ENCODE peak calls at places on chromosomes 11 and 22, in four cellular contexts. One of them, this sample, is unnamed.

GRCh38 chr11:45918331-45918941 is 759 bp upstream of the PEX16 start:
- DNase-seq in sciatic nerve: peak
- DNase-seq in epithelial cell of esophagus: peak
- DNase-seq in activated T-cell treated with anti-CD3 and anti-CD28 coated beads, Interleukin-2, amount 50 U/mL, for 72 hours: peak
- DNase-seq in this sample: peak

GRCh38 chr11:86919557-86920210 is 35.5 kb downstream of the FZD4 start:
- DNase-seq in epithelial cell of esophagus: peak
- DNase-seq in sciatic nerve: no peak
- DNase-seq in activated T-cell treated with anti-CD3 and anti-CD28 coated beads, Interleukin-2, amount 50 U/mL, for 72 hours: no peak
- DNase-seq in this sample: peak

GRCh38 chr11:12950681-12951080 is 58.4 kb upstream of the RASSF10 start:
- DNase-seq in epithelial cell of esophagus: peak
- DNase-seq in activated T-cell treated with anti-CD3 and anti-CD28 coated beads, Interleukin-2, amount 50 U/mL, for 72 hours: no peak
- DNase-seq in sciatic nerve: no peak
- DNase-seq in this sample: peak

GRCh38 chr11:59418151-59418550 is 8.1 kb downstream of the OR5A2 start:
- DNase-seq in activated T-cell treated with anti-CD3 and anti-CD28 coated beads, Interleukin-2, amount 50 U/mL, for 72 hours: no peak
- DNase-seq in epithelial cell of esophagus: no peak
- DNase-seq in sciatic nerve: no peak
- DNase-seq in this sample: no peak

GRCh38 chr11:3126207-3126865 is 38.8 kb downstream of the OSBPL5 start:
- DNase-seq in sciatic nerve: peak
- DNase-seq in activated T-cell treated with anti-CD3 and anti-CD28 coated beads, Interleukin-2, amount 50 U/mL, for 72 hours: no peak
- DNase-seq in epithelial cell of esophagus: peak
- DNase-seq in this sample: peak

GRCh38 chr11:15885913-15886698 is 470.2 kb downstream of the SOX6 start:
- DNase-seq in sciatic nerve: no peak
- DNase-seq in epithelial cell of esophagus: no peak
- DNase-seq in activated T-cell treated with anti-CD3 and anti-CD28 coated beads, Interleukin-2, amount 50 U/mL, for 72 hours: no peak
- DNase-seq in this sample: peak

GRCh38 chr11:19419021-19419750 is 178.4 kb upstream of the E2F8 start:
- DNase-seq in epithelial cell of esophagus: peak
- DNase-seq in activated T-cell treated with anti-CD3 and anti-CD28 coated beads, Interleukin-2, amount 50 U/mL, for 72 hours: no peak
- DNase-seq in sciatic nerve: no peak
- DNase-seq in this sample: no peak

GRCh38 chr22:47814474-47814873 is 1052.0 kb downstream of the TBC1D22A start:
- DNase-seq in activated T-cell treated with anti-CD3 and anti-CD28 coated beads, Interleukin-2, amount 50 U/mL, for 72 hours: no peak
- DNase-seq in sciatic nerve: no peak
- DNase-seq in epithelial cell of esophagus: no peak
- DNase-seq in this sample: no peak

GRCh38 chr11:64580387-64580786 is 10.6 kb upstream of the SLC22A12 start:
- DNase-seq in sciatic nerve: no peak
- DNase-seq in epithelial cell of esophagus: no peak
- DNase-seq in activated T-cell treated with anti-CD3 and anti-CD28 coated beads, Interleukin-2, amount 50 U/mL, for 72 hours: no peak
- DNase-seq in this sample: no peak

GRCh38 chr11:87223816-87224215 is 186.1 kb downstream of the TMEM135 start:
- DNase-seq in epithelial cell of esophagus: no peak
- DNase-seq in activated T-cell treated with anti-CD3 and anti-CD28 coated beads, Interleukin-2, amount 50 U/mL, for 72 hours: no peak
- DNase-seq in sciatic nerve: no peak
- DNase-seq in this sample: no peak

GRCh38 chr11:84261707-84262106 is 975.5 kb upstream of the CCDC90B start:
- DNase-seq in sciatic nerve: no peak
- DNase-seq in epithelial cell of esophagus: no peak
- DNase-seq in activated T-cell treated with anti-CD3 and anti-CD28 coated beads, Interleukin-2, amount 50 U/mL, for 72 hours: no peak
- DNase-seq in this sample: peak

GRCh38 chr11:36750349-36750748 is 152.3 kb upstream of the RAG2 start:
- DNase-seq in sciatic nerve: no peak
- DNase-seq in epithelial cell of esophagus: no peak
- DNase-seq in activated T-cell treated with anti-CD3 and anti-CD28 coated beads, Interleukin-2, amount 50 U/mL, for 72 hours: no peak
- DNase-seq in this sample: no peak

GRCh38 chr11:79055866-79056632 is 384.8 kb downstream of the TENM4 start:
- DNase-seq in epithelial cell of esophagus: no peak
- DNase-seq in sciatic nerve: no peak
- DNase-seq in activated T-cell treated with anti-CD3 and anti-CD28 coated beads, Interleukin-2, amount 50 U/mL, for 72 hours: no peak
- DNase-seq in this sample: no peak

GRCh38 chr11:69537126-69537525 is 55.7 kb downstream of the LINC01488 start:
- DNase-seq in activated T-cell treated with anti-CD3 and anti-CD28 coated beads, Interleukin-2, amount 50 U/mL, for 72 hours: no peak
- DNase-seq in epithelial cell of esophagus: no peak
- DNase-seq in sciatic nerve: peak
- DNase-seq in this sample: no peak

GRCh38 chr11:66607126-66607834 is 9.2 kb upstream of the RBM14 start:
- DNase-seq in epithelial cell of esophagus: peak
- DNase-seq in activated T-cell treated with anti-CD3 and anti-CD28 coated beads, Interleukin-2, amount 50 U/mL, for 72 hours: no peak
- DNase-seq in sciatic nerve: peak
- DNase-seq in this sample: no peak

GRCh38 chr11:104581246-104581980 is 316.8 kb downstream of the CASP12 start:
- DNase-seq in epithelial cell of esophagus: peak
- DNase-seq in activated T-cell treated with anti-CD3 and anti-CD28 coated beads, Interleukin-2, amount 50 U/mL, for 72 hours: no peak
- DNase-seq in sciatic nerve: no peak
- DNase-seq in this sample: peak

GRCh38 chr11:29734287-29734686 is 282.5 kb downstream of the KCNA4 start:
- DNase-seq in epithelial cell of esophagus: peak
- DNase-seq in activated T-cell treated with anti-CD3 and anti-CD28 coated beads, Interleukin-2, amount 50 U/mL, for 72 hours: no peak
- DNase-seq in sciatic nerve: no peak
- DNase-seq in this sample: no peak

GRCh38 chr11:1574256-1575242 is 2.5 kb upstream of the DUSP8 start:
- DNase-seq in activated T-cell treated with anti-CD3 and anti-CD28 coated beads, Interleukin-2, amount 50 U/mL, for 72 hours: peak
- DNase-seq in epithelial cell of esophagus: peak
- DNase-seq in sciatic nerve: peak
- DNase-seq in this sample: peak

GRCh38 chr11:118304227-118304808 is at the start of gene CD3E:
- DNase-seq in sciatic nerve: no peak
- DNase-seq in epithelial cell of esophagus: no peak
- DNase-seq in activated T-cell treated with anti-CD3 and anti-CD28 coated beads, Interleukin-2, amount 50 U/mL, for 72 hours: peak
- DNase-seq in this sample: no peak

GRCh38 chr22:36365020-36365411 is 22.8 kb downstream of the MYH9 start:
- DNase-seq in activated T-cell treated with anti-CD3 and anti-CD28 coated beads, Interleukin-2, amount 50 U/mL, for 72 hours: peak
- DNase-seq in epithelial cell of esophagus: peak
- DNase-seq in sciatic nerve: no peak
- DNase-seq in this sample: peak

GRCh38 chr11:111586305-111586915 is 15.8 kb upstream of the SIK2 start:
- DNase-seq in activated T-cell treated with anti-CD3 and anti-CD28 coated beads, Interleukin-2, amount 50 U/mL, for 72 hours: peak
- DNase-seq in sciatic nerve: no peak
- DNase-seq in epithelial cell of esophagus: peak
- DNase-seq in this sample: peak

GRCh38 chr11:65437436-65438227 is 15.0 kb downstream of the NEAT1 start:
- DNase-seq in sciatic nerve: peak
- DNase-seq in epithelial cell of esophagus: peak
- DNase-seq in activated T-cell treated with anti-CD3 and anti-CD28 coated beads, Interleukin-2, amount 50 U/mL, for 72 hours: no peak
- DNase-seq in this sample: no peak

GRCh38 chr11:79431535-79431934 is 9.3 kb downstream of the TENM4 start:
- DNase-seq in activated T-cell treated with anti-CD3 and anti-CD28 coated beads, Interleukin-2, amount 50 U/mL, for 72 hours: no peak
- DNase-seq in epithelial cell of esophagus: peak
- DNase-seq in sciatic nerve: no peak
- DNase-seq in this sample: no peak

GRCh38 chr11:60871378-60872061 is 4.2 kb downstream of the ZP1 start:
- DNase-seq in sciatic nerve: peak
- DNase-seq in epithelial cell of esophagus: no peak
- DNase-seq in activated T-cell treated with anti-CD3 and anti-CD28 coated beads, Interleukin-2, amount 50 U/mL, for 72 hours: no peak
- DNase-seq in this sample: peak

GRCh38 chr11:118295834-118296454 is 8.6 kb upstream of the CD3E start:
- DNase-seq in epithelial cell of esophagus: peak
- DNase-seq in activated T-cell treated with anti-CD3 and anti-CD28 coated beads, Interleukin-2, amount 50 U/mL, for 72 hours: peak
- DNase-seq in sciatic nerve: no peak
- DNase-seq in this sample: peak

GRCh38 chr11:64009234-64009633 is 23.0 kb downstream of the OTUB1 start:
- DNase-seq in activated T-cell treated with anti-CD3 and anti-CD28 coated beads, Interleukin-2, amount 50 U/mL, for 72 hours: no peak
- DNase-seq in sciatic nerve: no peak
- DNase-seq in epithelial cell of esophagus: no peak
- DNase-seq in this sample: no peak

GRCh38 chr11:95088946-95089619 is 563 bp upstream of the ENDOD1 start:
- DNase-seq in sciatic nerve: no peak
- DNase-seq in activated T-cell treated with anti-CD3 and anti-CD28 coated beads, Interleukin-2, amount 50 U/mL, for 72 hours: peak
- DNase-seq in epithelial cell of esophagus: no peak
- DNase-seq in this sample: peak

GRCh38 chr11:70281114-70281729 is 10.7 kb downstream of the PPFIA1 start:
- DNase-seq in sciatic nerve: peak
- DNase-seq in activated T-cell treated with anti-CD3 and anti-CD28 coated beads, Interleukin-2, amount 50 U/mL, for 72 hours: no peak
- DNase-seq in epithelial cell of esophagus: no peak
- DNase-seq in this sample: no peak

GRCh38 chr11:93984205-93984586 is 37.0 kb upstream of the HEPHL1 start:
- DNase-seq in activated T-cell treated with anti-CD3 and anti-CD28 coated beads, Interleukin-2, amount 50 U/mL, for 72 hours: no peak
- DNase-seq in sciatic nerve: no peak
- DNase-seq in epithelial cell of esophagus: peak
- DNase-seq in this sample: no peak

GRCh38 chr11:67022961-67023956 is at the start of gene SYT12:
- DNase-seq in epithelial cell of esophagus: peak
- DNase-seq in sciatic nerve: no peak
- DNase-seq in activated T-cell treated with anti-CD3 and anti-CD28 coated beads, Interleukin-2, amount 50 U/mL, for 72 hours: peak
- DNase-seq in this sample: peak

GRCh38 chr11:125272092-125272491 is 107.5 kb downstream of the PKNOX2 start:
- DNase-seq in sciatic nerve: no peak
- DNase-seq in epithelial cell of esophagus: peak
- DNase-seq in activated T-cell treated with anti-CD3 and anti-CD28 coated beads, Interleukin-2, amount 50 U/mL, for 72 hours: no peak
- DNase-seq in this sample: no peak

GRCh38 chr22:36149464-36149863 is 11.1 kb downstream of the APOL3 start:
- DNase-seq in epithelial cell of esophagus: peak
- DNase-seq in sciatic nerve: no peak
- DNase-seq in activated T-cell treated with anti-CD3 and anti-CD28 coated beads, Interleukin-2, amount 50 U/mL, for 72 hours: no peak
- DNase-seq in this sample: no peak

GRCh38 chr11:12723410-12724297 is 49.4 kb downstream of the TEAD1 start:
- DNase-seq in epithelial cell of esophagus: peak
- DNase-seq in activated T-cell treated with anti-CD3 and anti-CD28 coated beads, Interleukin-2, amount 50 U/mL, for 72 hours: no peak
- DNase-seq in sciatic nerve: no peak
- DNase-seq in this sample: peak

GRCh38 chr22:38737302-38738060 is 18.3 kb downstream of the SUN2 start:
- DNase-seq in epithelial cell of esophagus: no peak
- DNase-seq in sciatic nerve: no peak
- DNase-seq in activated T-cell treated with anti-CD3 and anti-CD28 coated beads, Interleukin-2, amount 50 U/mL, for 72 hours: no peak
- DNase-seq in this sample: no peak

This sample was measured in DMS53.